ENCODE peak calls at places on chromosomes 6 and 20, in nine cellular contexts. I is GM23338, M is HCT116, R is GM23248, D is OCI-LY7, E is neural progenitor cell, Y is PC-3, P is hepatocyte, T is MM.1S. U is an unnamed sample.

GRCh38 chr20:48064929-48065328 is 279.6 kb upstream of the SULF2 start:
- DNase-seq in P (no peak), E (no peak), I (no peak), T (no peak), M (no peak), D (no peak), R (peak), Y (peak), U (no peak)

GRCh38 chr6:13526718-13527668 is 39.6 kb upstream of the GFOD1 start:
- DNase-seq in R (peak), Y (no peak), M (no peak), I (no peak), T (peak), E (no peak), P (no peak), D (peak), U (peak)

GRCh38 chr20:25242231-25242630 is 5.7 kb upstream of the PYGB start:
- DNase-seq in M (no peak), R (no peak), P (no peak), D (no peak), I (no peak), Y (no peak), T (no peak), E (no peak), U (peak)

GRCh38 chr6:73180718-73181619 is 44.3 kb downstream of the KHDC1L start:
- DNase-seq in P (peak), M (peak), E (peak), R (peak), I (peak), D (peak), Y (peak), T (peak), U (peak)

GRCh38 chr6:13558718-13559117 is 15.7 kb upstream of the SIRT5 start:
- DNase-seq in Y (no peak), P (no peak), T (no peak), E (no peak), M (no peak), D (no peak), R (no peak), I (no peak), U (no peak)

GRCh38 chr6:31822038-31822821 is 5.3 kb upstream of the HSPA1B start:
- DNase-seq in M (no peak), P (peak), I (peak), D (peak), Y (peak), E (peak), R (peak), T (peak), U (peak)

GRCh38 chr6:149107973-149108372 is 209.5 kb upstream of the TAB2 start:
- DNase-seq in E (no peak), M (no peak), D (no peak), Y (no peak), R (no peak), I (no peak), T (no peak), P (no peak), U (no peak)

GRCh38 chr6:3752538-3753227 is 1.2 kb upstream of the PXDC1 start:
- DNase-seq in R (no peak), P (no peak), I (peak), D (no peak), T (no peak), M (no peak), E (no peak), Y (no peak), U (peak)

GRCh38 chr6:44446626-44447297 is 59.3 kb downstream of the CDC5L start:
- DNase-seq in R (peak), I (no peak), P (no peak), E (no peak), M (no peak), Y (peak), T (no peak), D (no peak), U (no peak)

GRCh38 chr6:126657556-126658129 is 317.7 kb downstream of the CENPW start:
- DNase-seq in I (peak), E (peak), P (peak), R (peak), T (peak), Y (peak), D (peak), M (peak), U (peak)

GRCh38 chr6:22129751-22130150 is 167.1 kb downstream of the PRL start:
- DNase-seq in Y (no peak), T (no peak), I (no peak), E (no peak), P (no peak), D (no peak), R (no peak), M (no peak), U (no peak)

GRCh38 chr6:22126910-22127309 is 169.9 kb downstream of the PRL start:
- DNase-seq in I (no peak), Y (no peak), M (no peak), T (no peak), P (no peak), R (no peak), E (no peak), D (no peak), U (no peak)

GRCh38 chr6:22124756-22125155 is 172.1 kb downstream of the PRL start:
- DNase-seq in Y (peak), M (no peak), T (no peak), I (no peak), R (no peak), E (no peak), P (no peak), D (no peak), U (no peak)
- TF ChIP-seq EZH2phosphoT487 in Y (no peak), M (no peak), T (no peak), I (no peak), R (no peak), E (no peak), P (no peak), D (no peak), U (no peak)

DNA sequence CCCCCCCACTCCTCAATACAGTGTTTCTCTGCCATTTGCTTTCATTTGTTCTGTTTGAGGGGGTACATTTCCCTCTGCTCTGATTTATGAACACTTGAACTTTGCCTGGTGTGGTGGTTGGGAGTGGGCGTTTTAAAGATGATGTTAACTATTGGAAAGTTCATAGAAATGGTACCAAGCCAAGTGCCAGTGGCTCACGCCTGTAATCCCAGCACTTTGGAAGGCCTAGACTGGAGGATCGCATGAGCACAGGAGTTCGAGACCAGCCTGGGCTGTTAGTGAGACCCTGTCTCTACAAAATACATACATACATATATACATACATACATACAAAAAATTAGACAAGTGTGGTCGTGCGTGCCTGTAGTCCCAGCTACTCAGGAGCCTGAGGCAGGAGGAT is 1.1 kb downstream of the RAB32 start:
- DNase-seq in R (peak), Y (no peak), T (no peak), M (no peak), D (no peak), I (no peak), E (no peak), P (peak), U (no peak)
- TF ChIP-seq EZH2phosphoT487 in R (no peak), Y (no peak), T (no peak), M (no peak), D (no peak), I (no peak), E (no peak), P (no peak), U (no peak)

GRCh38 chr6:157054531-157054979 is 268.8 kb downstream of the TMEM242 start:
- DNase-seq in M (no peak), T (no peak), E (no peak), Y (no peak), R (no peak), P (no peak), D (peak), I (no peak), U (no peak)
- TF ChIP-seq EZH2phosphoT487 in M (no peak), T (no peak), E (no peak), Y (no peak), R (no peak), P (no peak), D (no peak), I (no peak), U (no peak)

DNA sequence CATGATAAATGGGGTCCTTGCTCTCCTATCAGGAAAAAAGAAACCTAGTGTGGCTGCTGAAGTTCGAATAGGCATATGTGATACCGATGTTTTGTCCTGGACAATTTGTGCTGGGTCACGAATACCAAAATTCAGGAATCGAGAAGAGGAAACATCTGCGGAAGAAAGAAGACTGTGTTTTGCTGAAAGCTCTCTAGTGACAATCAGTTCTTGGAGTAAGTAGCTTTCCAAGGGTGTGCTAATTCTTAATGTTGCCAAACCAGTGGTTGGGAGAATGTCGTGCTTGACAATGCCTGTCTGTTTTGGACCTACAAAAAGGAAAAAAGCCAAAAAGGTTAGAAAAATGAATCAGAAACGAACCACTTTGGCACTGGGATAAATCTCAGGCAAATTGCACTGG is 956.1 kb downstream of the PHF3 start:
- DNase-seq in T (no peak), D (no peak), I (no peak), E (no peak), Y (no peak), M (no peak), P (no peak), R (no peak), U (no peak)
- TF ChIP-seq EZH2phosphoT487 in T (no peak), D (no peak), I (no peak), E (no peak), Y (no peak), M (no peak), P (no peak), R (no peak), U (no peak)

GRCh38 chr20:17620371-17621228 is 50.7 kb downstream of the DSTN start:
- DNase-seq in I (no peak), P (no peak), R (no peak), E (no peak), M (no peak), Y (no peak), T (no peak), D (no peak), U (peak)
- TF ChIP-seq EZH2phosphoT487 in I (no peak), P (no peak), R (no peak), E (no peak), M (no peak), Y (no peak), T (no peak), D (no peak), U (no peak)

GRCh38 chr20:32563311-32564272 is 21.5 kb downstream of the NOL4L start:
- DNase-seq in I (no peak), M (no peak), T (no peak), P (no peak), D (no peak), R (no peak), Y (no peak), E (peak), U (no peak)
- TF ChIP-seq EZH2phosphoT487 in I (no peak), M (no peak), T (no peak), P (no peak), D (no peak), R (no peak), Y (no peak), E (no peak), U (no peak)

GRCh38 chr6:144179817-144180216 is 29.5 kb downstream of the STX11 start:
- DNase-seq in P (no peak), I (no peak), E (no peak), D (no peak), R (no peak), Y (no peak), M (no peak), T (no peak), U (no peak)

GRCh38 chr6:144178323-144178722 is 28.0 kb downstream of the STX11 start:
- DNase-seq in Y (no peak), E (no peak), D (no peak), R (no peak), I (no peak), T (no peak), M (no peak), P (no peak), U (no peak)

GRCh38 chr6:144173971-144174370 is 23.7 kb downstream of the STX11 start:
- DNase-seq in T (no peak), P (no peak), R (no peak), I (no peak), Y (no peak), M (no peak), D (no peak), E (no peak), U (no peak)

GRCh38 chr6:144179237-144179636 is 28.9 kb downstream of the STX11 start:
- DNase-seq in D (no peak), I (no peak), T (no peak), Y (no peak), M (no peak), R (no peak), P (no peak), E (no peak), U (no peak)

GRCh38 chr6:144176043-144176442 is 25.7 kb downstream of the STX11 start:
- DNase-seq in P (no peak), D (no peak), R (no peak), M (no peak), T (no peak), I (no peak), E (no peak), Y (no peak), U (no peak)
- TF ChIP-seq EZH2phosphoT487 in P (no peak), D (no peak), R (no peak), M (no peak), T (no peak), I (no peak), E (no peak), Y (no peak), U (no peak)

GRCh38 chr6:163494279-163494727 is 79.8 kb downstream of the QKI start:
- DNase-seq in R (peak), P (no peak), I (no peak), D (no peak), E (no peak), T (no peak), Y (peak), M (peak), U (no peak)
- TF ChIP-seq EZH2phosphoT487 in R (no peak), P (no peak), I (no peak), D (no peak), E (no peak), T (no peak), Y (no peak), M (no peak), U (no peak)